ENCODE peak calls at places on chromosome 21, in five cellular contexts. O is transverse colon; S is lung; X is Caco-2; D is CD8-positive, alpha-beta T cell. V is an unnamed sample.

GRCh38 chr21:29232601-29233541 is 65.9 kb upstream of the BACH1 start:
- DNase-seq in O (no peak), S (no peak), X (no peak), D (no peak), V (no peak)

GRCh38 chr21:45972353-45972715 is 9.2 kb upstream of the COL6A1 start:
- DNase-seq in O (peak; percentile 13), S (no peak), X (no peak), D (no peak), V (no peak)

GRCh38 chr21:36859744-36860501 is 106.5 kb downstream of the HLCS start:
- DNase-seq in O (peak; percentile 79), S (peak; percentile 75), X (peak; percentile 71), D (no peak), V (no peak)

GRCh38 chr21:46065215-46065992 is 32.5 kb upstream of the COL6A2 start:
- DNase-seq in O (peak; percentile 55), S (peak; percentile 29), X (no peak), D (no peak), V (no peak)

GRCh38 chr21:23633447-23633846 is 1973.8 kb downstream of the MRPL39 start:
- DNase-seq in O (no peak), S (no peak), X (no peak), D (no peak), V (no peak)

GRCh38 chr21:32921632-32922230 is 104.0 kb upstream of the OLIG2 start:
- DNase-seq in O (peak; percentile 40), S (no peak), X (peak; percentile 23), D (peak; percentile 47), V (peak; percentile 30)

GRCh38 chr21:32728455-32729237 is 833 bp upstream of the SYNJ1 start:
- DNase-seq in O (no peak), S (no peak), X (no peak), D (no peak), V (no peak)

GRCh38 chr21:35663856-35664606 is 396.3 kb downstream of the SETD4 start:
- DNase-seq in O (no peak), S (no peak), X (no peak), D (no peak), V (no peak)

GRCh38 chr21:16651956-16652355 is 860.9 kb upstream of the CXADR start:
- DNase-seq in O (no peak), S (no peak), X (no peak), D (no peak), V (no peak)

GRCh38 chr21:20875741-20876140 is 122.5 kb upstream of the NCAM2 start:
- DNase-seq in O (no peak), S (no peak), X (no peak), D (no peak), V (no peak)

GRCh38 chr21:28960245-28960644 is 32.4 kb downstream of the LTN1 start:
- DNase-seq in O (no peak), S (no peak), X (no peak), D (no peak), V (no peak)

GRCh38 chr21:27164208-27165172 is 197.6 kb upstream of the ADAMTS5 start:
- DNase-seq in O (no peak), S (no peak), X (no peak), D (no peak), V (no peak)

GRCh38 chr21:32348604-32349332 is 44.0 kb downstream of the URB1 start:
- DNase-seq in O (no peak), S (no peak), X (no peak), D (no peak), V (no peak)

GRCh38 chr21:28485301-28486022 is 507.2 kb downstream of the LTN1 start:
- DNase-seq in O (no peak), S (no peak), X (no peak), D (no peak), V (no peak)

GRCh38 chr21:35984654-35985366 is 75.5 kb downstream of the SETD4 start:
- DNase-seq in O (no peak), S (no peak), X (peak; percentile 74), D (no peak), V (no peak)

GRCh38 chr21:42973309-42973990 is 912 bp upstream of the PKNOX1 start:
- DNase-seq in O (no peak), S (no peak), X (peak; percentile 18), D (peak; percentile 6), V (no peak)

GRCh38 chr21:29318354-29318753 is 19.6 kb downstream of the BACH1 start:
- DNase-seq in O (no peak), S (no peak), X (no peak), D (no peak), V (no peak)

GRCh38 chr21:36087362-36088138 is 17.7 kb downstream of the CBR1 start:
- DNase-seq in O (no peak), S (no peak), X (no peak), D (no peak), V (no peak)

GRCh38 chr21:36425286-36425685 is 40.1 kb downstream of the CHAF1B start:
- DNase-seq in O (no peak), S (no peak), X (no peak), D (no peak), V (no peak)

GRCh38 chr21:17570773-17571172 is 41.9 kb downstream of the BTG3 start:
- DNase-seq in O (no peak), S (peak; percentile 43), X (no peak), D (no peak), V (no peak)

GRCh38 chr21:23531444-23531843 is 2075.8 kb downstream of the MRPL39 start:
- DNase-seq in O (no peak), S (no peak), X (no peak), D (no peak), V (no peak)

GRCh38 chr21:27570306-27570868 is 603.5 kb upstream of the ADAMTS5 start:
- DNase-seq in O (peak; percentile 14), S (peak; percentile 39), X (no peak), D (no peak), V (no peak)

GRCh38 chr21:37186983-37187382 is 80.2 kb downstream of the VPS26C start:
- DNase-seq in O (no peak), S (no peak), X (no peak), D (no peak), V (no peak)

GRCh38 chr21:43702785-43703067 is 16.2 kb upstream of the PDXK start:
- DNase-seq in O (no peak), S (no peak), X (no peak), D (no peak), V (no peak)

GRCh38 chr21:20646431-20646830 is 351.8 kb upstream of the NCAM2 start:
- DNase-seq in O (no peak), S (no peak), X (no peak), D (no peak), V (no peak)

GRCh38 chr21:32515869-32516268 is 69.5 kb downstream of the TCP10L start:
- DNase-seq in O (no peak), S (no peak), X (no peak), D (no peak), V (no peak)

GRCh38 chr21:36699546-36700294 is 805 bp downstream of the SIM2 start:
- DNase-seq in O (no peak), S (no peak), X (peak; percentile 32), D (no peak), V (no peak)

GRCh38 chr21:29627905-29628304 is 311.9 kb downstream of the GRIK1 start:
- DNase-seq in O (no peak), S (no peak), X (no peak), D (no peak), V (no peak)

GRCh38 chr21:30234050-30234449 is 18.2 kb upstream of the CLDN8 start:
- DNase-seq in O (peak; percentile 20), S (no peak), X (no peak), D (no peak), V (no peak)

GRCh38 chr21:16644690-16645089 is 868.2 kb upstream of the CXADR start:
- DNase-seq in O (no peak), S (no peak), X (no peak), D (no peak), V (no peak)

GRCh38 chr21:28822882-28823335 is 169.8 kb downstream of the LTN1 start:
- DNase-seq in O (peak; percentile 30), S (no peak), X (no peak), D (no peak), V (no peak)

GRCh38 chr21:46097826-46098286 is at the start of gene COL6A2:
- DNase-seq in O (peak; percentile 52), S (peak; percentile 30), X (peak; percentile 68), D (peak; percentile 57), V (peak; percentile 29)

GRCh38 chr21:39984613-39985012 is 117.4 kb downstream of the PCP4 start:
- DNase-seq in O (no peak), S (no peak), X (peak; percentile 31), D (no peak), V (no peak)
- H3K4me1 ChIP-seq in O (no peaks in the 10 kb centered on the region), S (no peaks in the 10 kb centered on the region), X (peaks cover 13% of the 10 kb centered on the region), D (no peaks in the 10 kb centered on the region), V (no peaks in the 10 kb centered on the region)

GRCh38 chr21:14889080-14889805 is 175.6 kb downstream of the NRIP1 start:
- DNase-seq in O (peak; percentile 47), S (no peak), X (no peak), D (no peak), V (no peak)
- H3K4me1 ChIP-seq in O (no peaks in the 10 kb centered on the region), S (peaks cover 1% of the 10 kb centered on the region), X (peaks cover 33% of the 10 kb centered on the region), D (no peaks in the 10 kb centered on the region), V (no peaks in the 10 kb centered on the region)

DNA sequence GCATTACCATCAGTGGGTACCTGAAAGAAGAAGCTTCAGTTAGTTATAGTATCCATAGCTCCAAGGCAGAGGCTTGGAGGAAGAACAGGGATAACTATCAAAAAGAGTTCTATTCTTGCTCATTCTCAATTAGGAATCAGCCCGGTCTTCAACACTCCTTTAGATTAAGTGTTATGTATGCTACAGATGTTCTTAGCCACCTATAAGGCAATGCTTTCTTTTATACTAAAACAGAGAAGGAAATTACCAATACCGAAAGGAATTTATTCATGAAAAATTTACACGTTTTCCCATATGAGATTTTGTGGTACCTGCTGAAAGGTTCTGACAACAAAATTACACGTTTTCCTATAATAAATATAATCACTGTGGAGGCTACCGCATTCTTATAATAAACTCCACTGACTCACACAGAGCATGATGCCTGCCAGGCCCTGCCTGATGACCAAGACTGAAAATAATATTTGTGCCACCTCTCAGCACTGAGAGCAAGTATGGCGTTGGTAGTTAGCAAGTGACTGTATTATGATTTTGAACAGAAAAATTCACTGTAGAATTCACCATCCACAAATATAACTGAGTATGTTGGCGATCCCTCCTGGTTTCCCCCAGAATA is 58.3 kb downstream of the APP start:
- DNase-seq in O (no peak), S (no peak), X (no peak), D (no peak), V (no peak)
- H3K4me1 ChIP-seq in O (peaks cover 11% of the 10 kb centered on the region), S (peaks cover 6% of the 10 kb centered on the region), X (peaks cover 19% of the 10 kb centered on the region), D (no peaks in the 10 kb centered on the region), V (no peaks in the 10 kb centered on the region)

GRCh38 chr21:38493549-38494253 is 4.6 kb downstream of the ERG start:
- DNase-seq in O (no peak), S (no peak), X (no peak), D (no peak), V (no peak)

GRCh38 chr21:38492002-38492401 is 6.3 kb downstream of the ERG start:
- DNase-seq in O (no peak), S (no peak), X (no peak), D (no peak), V (no peak)

GRCh38 chr21:38489729-38490128 is 8.5 kb downstream of the ERG start:
- DNase-seq in O (no peak), S (no peak), X (no peak), D (no peak), V (no peak)

GRCh38 chr21:38490411-38491020 is 7.8 kb downstream of the ERG start:
- DNase-seq in O (no peak), S (no peak), X (no peak), D (no peak), V (no peak)

DNA sequence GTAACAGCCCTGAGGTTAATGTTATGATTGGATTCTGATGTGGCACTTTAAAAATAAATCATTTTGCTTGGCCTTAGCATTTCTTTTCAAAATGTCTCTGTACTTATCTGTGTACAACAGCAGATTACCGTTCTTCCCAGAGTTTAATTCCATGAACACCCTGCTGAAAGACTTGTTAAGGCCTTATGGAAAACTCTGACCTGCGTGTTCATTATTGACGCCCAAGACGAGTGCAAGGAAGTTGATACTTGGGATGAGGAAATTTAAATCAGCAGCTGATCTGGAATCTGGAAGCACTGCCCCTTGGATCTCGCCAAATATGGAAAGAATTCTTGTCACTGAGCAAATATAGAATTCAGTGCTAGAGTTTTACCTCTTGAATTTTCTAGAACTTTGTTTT is 6.7 kb downstream of the ERG start:
- DNase-seq in O (no peak), S (no peak), X (no peak), D (no peak), V (no peak)
- H3K4me1 ChIP-seq in O (peaks cover 23% of the 10 kb centered on the region), S (peaks cover 9% of the 10 kb centered on the region), X (no peaks in the 10 kb centered on the region), D (no peaks in the 10 kb centered on the region), V (no peaks in the 10 kb centered on the region)

V was measured in CD8-positive, alpha-beta memory T cell.